ENCODE peak calls at places on chromosomes 5 and 9, in five cellular contexts. U, C, P, V and I are unnamed samples.

GRCh38 chr5:5422819-5423515 is 490 bp downstream of the ICE1 start:
- DNase-seq in P (no peak), V (peak), U (no peak), C (no peak), I (no peak)

GRCh38 chr5:115435776-115436712 is 108.5 kb downstream of the FEM1C start:
- DNase-seq in V (no peak), P (no peak), U (no peak), C (no peak), I (no peak)

GRCh38 chr5:36494756-36495637 is 111.4 kb upstream of the SLC1A3 start:
- DNase-seq in C (no peak), V (no peak), P (no peak), U (no peak), I (no peak)

GRCh38 chr9:80649496-80649895 is 1039.9 kb downstream of the TLE1 start:
- DNase-seq in P (no peak), C (no peak), U (no peak), V (no peak), I (no peak)

GRCh38 chr9:88651682-88652633 is 117.0 kb downstream of the NXNL2 start:
- DNase-seq in P (no peak), C (no peak), U (no peak), V (peak), I (no peak)

GRCh38 chr5:33369470-33370134 is 71.2 kb upstream of the TARS1 start:
- DNase-seq in U (no peak), C (no peak), P (no peak), V (no peak), I (no peak)

GRCh38 chr9:32551491-32552049 is 557 bp upstream of the SMIM27 start:
- DNase-seq in C (peak), U (peak), V (peak), P (no peak), I (no peak)

GRCh38 chr5:71569748-71570509 is 17.2 kb upstream of the MCCC2 start:
- DNase-seq in C (no peak), U (no peak), V (no peak), P (no peak), I (no peak)

GRCh38 chr9:129386812-129387177 is 208.7 kb upstream of the IER5L start:
- DNase-seq in V (no peak), C (no peak), P (no peak), U (no peak), I (no peak)

GRCh38 chr9:114503009-114503408 is 2.3 kb downstream of the WHRN start:
- DNase-seq in C (no peak), V (no peak), U (no peak), P (no peak), I (no peak)

GRCh38 chr5:123283537-123283936 is 139.7 kb downstream of the CEP120 start:
- DNase-seq in P (no peak), U (no peak), V (no peak), C (no peak), I (no peak)

GRCh38 chr5:123287881-123288280 is 135.3 kb downstream of the CEP120 start:
- DNase-seq in V (no peak), U (no peak), C (no peak), P (no peak), I (no peak)

GRCh38 chr5:123283031-123283430 is 140.2 kb downstream of the CEP120 start:
- DNase-seq in C (no peak), P (no peak), V (no peak), U (no peak), I (no peak)

GRCh38 chr5:123289210-123289609 is 134.0 kb downstream of the CEP120 start:
- DNase-seq in P (no peak), U (no peak), C (no peak), V (no peak), I (no peak)

DNA sequence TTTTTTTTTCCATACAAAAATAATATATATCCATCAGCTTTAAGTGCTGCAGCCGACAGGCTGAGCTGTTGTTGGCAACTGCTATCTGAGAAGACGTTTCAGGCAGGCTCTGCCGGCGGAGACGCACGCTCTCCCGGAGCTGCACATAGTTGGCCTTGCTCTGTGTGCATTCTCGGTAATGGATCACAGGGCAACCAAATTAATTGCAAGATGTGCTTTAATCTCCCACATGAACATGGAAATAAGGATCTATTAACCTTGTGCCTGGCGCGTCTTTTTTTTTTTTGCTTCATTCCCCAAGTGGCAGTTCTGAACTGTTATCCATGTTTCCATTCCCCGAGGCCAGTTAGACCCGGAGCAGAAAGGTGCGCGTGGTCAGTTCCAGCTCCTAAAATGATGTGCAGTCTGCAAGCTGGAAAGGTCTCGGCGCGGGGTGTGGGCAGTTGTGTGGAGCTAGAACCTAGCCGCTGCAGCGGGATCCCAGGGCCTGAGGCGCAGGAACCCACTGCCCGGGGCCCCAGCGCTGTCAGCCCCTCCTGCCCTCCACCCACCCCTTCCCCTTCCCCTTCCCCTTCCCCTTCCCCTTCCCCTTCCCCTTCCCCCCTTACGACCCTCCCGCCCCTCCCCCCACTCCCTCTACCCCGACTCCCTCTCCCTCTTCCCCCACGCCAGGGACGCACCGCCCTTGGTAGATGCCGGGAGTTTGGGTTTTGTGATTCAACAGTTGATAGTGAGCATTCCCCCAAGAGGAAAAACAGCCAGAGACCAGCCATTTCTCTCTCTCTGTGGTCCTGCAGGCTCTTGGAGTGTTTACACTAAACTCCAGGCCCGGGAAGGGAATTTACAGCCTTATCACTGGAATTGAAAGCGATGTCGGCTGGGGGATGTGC is 137.8 kb downstream of the CEP120 start:
- DNase-seq in C (no peak), V (no peak), U (peak), P (no peak), I (no peak)
- TF ChIP-seq TAF1 in C (no peak), V (no peak), U (no peak), P (no peak), I (no peak)

GRCh38 chr5:78339591-78340450 is 20.6 kb upstream of the SCAMP1 start:
- DNase-seq in U (no peak), P (no peak), C (no peak), V (no peak), I (no peak)

GRCh38 chr5:78341445-78341844 is 19.0 kb upstream of the SCAMP1 start:
- DNase-seq in V (no peak), P (no peak), C (no peak), U (no peak), I (no peak)

GRCh38 chr5:78345485-78345884 is 14.9 kb upstream of the SCAMP1 start:
- DNase-seq in C (no peak), U (no peak), P (no peak), V (no peak), I (no peak)
- TF ChIP-seq TAF1 in C (no peak), U (no peak), P (no peak), V (no peak), I (no peak)

GRCh38 chr5:6496207-6496584 is 47.5 kb downstream of the UBE2QL1 start:
- DNase-seq in V (no peak), C (peak), U (no peak), P (no peak), I (no peak)
- TF ChIP-seq TAF1 in V (no peak), C (peak), U (no peak), P (no peak), I (no peak)

DNA sequence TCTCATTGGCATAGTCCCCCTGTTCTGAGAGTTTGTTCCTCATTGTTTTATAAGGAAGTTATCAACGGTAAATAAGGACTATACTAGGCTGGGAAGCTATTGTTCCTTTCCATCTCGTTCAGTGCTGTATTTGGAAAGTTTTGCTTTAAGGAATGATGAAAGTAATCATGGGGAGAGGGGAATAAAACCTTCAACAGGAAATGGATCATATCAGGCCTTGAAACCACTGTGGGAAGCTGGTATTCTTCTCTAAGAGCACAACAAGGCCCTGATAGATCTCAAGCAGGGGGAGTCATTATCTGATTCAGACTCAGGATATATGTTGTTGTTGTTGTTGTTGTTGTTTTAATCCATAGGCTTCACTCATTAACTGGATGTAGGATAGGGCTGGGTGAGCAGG is 474.5 kb downstream of the ENC1 start:
- DNase-seq in U (no peak), C (no peak), V (no peak), P (no peak), I (no peak)
- TF ChIP-seq TAF1 in U (no peak), C (no peak), V (no peak), P (no peak), I (no peak)

DNA sequence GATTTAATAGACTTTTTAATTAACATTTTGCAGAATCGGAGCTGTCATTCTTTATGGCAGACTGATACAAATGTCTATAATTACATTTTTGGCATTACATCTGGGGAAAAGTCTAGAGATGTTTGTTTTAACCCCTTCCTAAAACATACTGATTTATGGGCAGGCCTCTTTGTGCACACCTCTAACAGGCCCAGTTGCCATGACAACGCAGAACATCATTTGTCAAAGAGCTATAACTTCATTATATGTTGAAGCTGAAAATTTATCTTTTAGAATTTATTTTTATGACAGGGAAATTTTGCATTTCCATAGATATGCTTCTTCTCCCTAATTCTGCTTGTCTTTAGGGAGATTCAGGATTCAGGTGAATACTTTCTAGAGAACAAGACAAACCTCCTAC is 158.6 kb downstream of the NTRK2 start:
- DNase-seq in C (no peak), P (no peak), U (no peak), V (no peak), I (no peak)
- TF ChIP-seq TAF1 in C (no peak), P (no peak), U (no peak), V (no peak), I (no peak)